ENCODE peak calls at places on chromosomes 13 and 19, in eight cellular contexts. Q is astrocyte of the spinal cord, K is left ventricle myocardium inferior, Z is testis, U is HAP-1, B is thoracic aorta, C is mucosa of descending colon, N is astrocyte of the cerebellum. R is an unnamed sample.

GRCh38 chr13:27283906-27284523 is 13.4 kb downstream of the RASL11A start:
- DNase-seq in N (no peak), K (no peak), U (no peak), B (no peak), Z (peak; percentile 63), Q (no peak), C (no peak), R (peak; percentile 49)

GRCh38 chr19:49338023-49338677 is 2.9 kb downstream of the CD37 start:
- DNase-seq in N (no peak), B (no peak), U (no peak), Z (peak; percentile 12), C (no peak), K (no peak), Q (no peak), R (no peak)

GRCh38 chr19:23403581-23404324 is 8.5 kb upstream of the ZNF91 start:
- DNase-seq in B (no peak), Z (no peak), C (peak; percentile 69), U (no peak), Q (no peak), K (no peak), N (no peak), R (no peak)

GRCh38 chr19:4504874-4505569 is 13.3 kb downstream of the PLIN4 start:
- DNase-seq in U (no peak), K (no peak), B (no peak), Q (no peak), N (no peak), Z (no peak), C (no peak), R (no peak)

GRCh38 chr19:50480281-50481111 is 3.8 kb upstream of the GARIN5A start:
- DNase-seq in Q (no peak), C (no peak), K (no peak), N (no peak), B (no peak), Z (no peak), U (no peak), R (no peak)

GRCh38 chr13:25300861-25301346 is 521 bp upstream of the NUP58 start:
- DNase-seq in C (peak; percentile 61), Z (peak; percentile 43), B (no peak), Q (no peak), N (no peak), K (peak; percentile 24), U (no peak), R (peak; percentile 20)

GRCh38 chr13:98390086-98390697 is 186.7 kb downstream of the STK24 start:
- DNase-seq in U (no peak), C (no peak), N (no peak), Z (peak; percentile 31), Q (peak; percentile 7), K (no peak), B (no peak), R (peak; percentile 52)

GRCh38 chr19:19460258-19460731 is 54.8 kb downstream of the GATAD2A start:
- DNase-seq in Q (no peak), B (no peak), U (no peak), N (no peak), Z (no peak), K (no peak), C (peak; percentile 39), R (no peak)

GRCh38 chr13:78595458-78595818 is 7.9 kb downstream of the POU4F1 start:
- DNase-seq in Z (no peak), N (no peak), C (no peak), K (no peak), B (no peak), U (no peak), Q (no peak), R (no peak)

GRCh38 chr19:35044317-35045117 is 3.0 kb downstream of the HPN start:
- DNase-seq in C (peak; percentile 73), Z (peak; percentile 78), U (peak; percentile 43), K (peak; percentile 63), B (no peak), N (no peak), Q (peak; percentile 40), R (peak; percentile 71)

GRCh38 chr19:27774827-27775226 is 1438.1 kb downstream of the UQCRFS1 start:
- DNase-seq in B (no peak), K (no peak), N (no peak), U (peak; percentile 17), C (no peak), Q (no peak), Z (no peak), R (no peak)

DNA sequence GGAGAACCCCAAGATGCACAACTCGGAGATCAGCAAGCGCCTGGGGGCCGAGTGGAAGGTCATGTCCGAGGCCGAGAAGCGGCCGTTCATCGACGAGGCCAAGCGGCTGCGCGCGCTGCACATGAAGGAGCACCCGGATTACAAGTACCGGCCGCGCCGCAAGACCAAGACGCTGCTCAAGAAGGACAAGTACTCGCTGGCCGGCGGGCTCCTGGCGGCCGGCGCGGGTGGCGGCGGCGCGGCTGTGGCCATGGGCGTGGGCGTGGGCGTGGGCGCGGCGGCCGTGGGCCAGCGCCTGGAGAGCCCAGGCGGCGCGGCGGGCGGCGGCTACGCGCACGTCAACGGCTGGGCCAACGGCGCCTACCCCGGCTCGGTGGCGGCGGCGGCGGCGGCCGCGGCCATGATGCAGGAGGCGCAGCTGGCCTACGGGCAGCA is 939 bp downstream of the SOX1 start:
- DNase-seq in C (no peak), U (no peak), N (no peak), Z (no peak), K (no peak), Q (no peak), B (no peak), R (no peak)
- H3K4me3 ChIP-seq in C (no peak overlapping the region), U (no peak overlapping the region), N (no peak overlapping the region), Z (no peak overlapping the region), K (no peak overlapping the region), Q (no peak overlapping the region), B (no peak overlapping the region), R (no peak overlapping the region)

GRCh38 chr13:97307544-97307881 is 85.4 kb downstream of the MBNL2 start:
- DNase-seq in U (no peak), Q (no peak), K (no peak), N (no peak), B (no peak), C (no peak), Z (no peak), R (no peak)

GRCh38 chr13:97306646-97307045 is 84.5 kb downstream of the MBNL2 start:
- DNase-seq in Z (no peak), K (no peak), Q (peak; percentile 41), U (peak; percentile 19), N (no peak), C (no peak), B (no peak), R (peak; percentile 38)

GRCh38 chr13:97306106-97306505 is 84.0 kb downstream of the MBNL2 start:
- DNase-seq in K (no peak), C (no peak), Q (no peak), N (no peak), Z (no peak), U (no peak), B (no peak), R (no peak)

GRCh38 chr13:97307882-97308624 is 85.9 kb downstream of the MBNL2 start:
- DNase-seq in Z (peak; percentile 70), B (no peak), C (no peak), N (peak; percentile 85), U (peak; percentile 98), Q (peak; percentile 74), K (peak; percentile 51), R (peak; percentile 55)

DNA sequence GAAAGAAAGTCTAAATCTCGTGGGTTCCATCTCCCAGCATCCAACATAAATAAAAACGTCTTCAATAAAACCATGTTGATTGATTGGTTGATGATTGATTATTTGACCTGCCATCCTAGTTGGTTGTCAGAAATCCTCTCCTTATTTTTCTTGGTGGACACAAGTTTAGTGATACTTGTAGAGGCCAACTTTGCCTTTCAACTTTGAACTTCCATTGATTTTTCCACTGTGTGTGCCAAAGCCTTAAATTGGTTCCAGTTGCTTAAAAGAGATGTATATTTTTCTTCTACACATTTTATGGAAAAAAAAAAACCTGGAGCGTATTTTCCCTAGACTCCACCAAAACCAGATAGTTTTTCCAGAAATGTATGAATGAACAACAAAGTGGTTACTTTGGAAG is 85.0 kb downstream of the MBNL2 start:
- DNase-seq in N (no peak), Q (no peak), U (no peak), Z (no peak), C (no peak), K (no peak), B (no peak), R (no peak)
- H3K4me3 ChIP-seq in N (no peak overlapping the region), Q (no peak overlapping the region), U (no peak overlapping the region), Z (no peak overlapping the region), C (no peak overlapping the region), K (no peak overlapping the region), B (no peak overlapping the region), R (no peak overlapping the region)

GRCh38 chr13:39048806-39049205 is 10.6 kb downstream of the NHLRC3 start:
- DNase-seq in C (no peak), U (no peak), Q (no peak), K (no peak), Z (no peak), B (no peak), N (no peak), R (no peak)

GRCh38 chr13:39047560-39047959 is 9.3 kb downstream of the NHLRC3 start:
- DNase-seq in Q (no peak), U (no peak), B (no peak), Z (no peak), C (no peak), K (no peak), N (no peak), R (no peak)

GRCh38 chr13:39049274-39049673 is 11.0 kb downstream of the NHLRC3 start:
- DNase-seq in Q (no peak), C (no peak), U (no peak), K (no peak), Z (no peak), N (no peak), B (no peak), R (no peak)

GRCh38 chr13:39040206-39040605 is 1.9 kb downstream of the NHLRC3 start:
- DNase-seq in N (no peak), B (no peak), K (no peak), C (no peak), U (no peak), Z (no peak), Q (no peak), R (peak; percentile 28)

GRCh38 chr13:39044536-39044935 is 6.3 kb downstream of the NHLRC3 start:
- DNase-seq in Q (no peak), Z (no peak), N (no peak), B (no peak), U (no peak), K (no peak), C (no peak), R (no peak)
- H3K4me3 ChIP-seq in Q (no peak overlapping the region), Z (no peak overlapping the region), N (no peak overlapping the region), B (no peak overlapping the region), U (no peak overlapping the region), K (no peak overlapping the region), C (no peak overlapping the region), R (no peak overlapping the region)

GRCh38 chr13:32737111-32737571 is 150.9 kb downstream of the PDS5B start:
- DNase-seq in Q (peak; percentile 44), Z (no peak), K (no peak), N (no peak), B (no peak), C (no peak), U (no peak), R (peak; percentile 21)

GRCh38 chr13:32734511-32734910 is 148.3 kb downstream of the PDS5B start:
- DNase-seq in U (no peak), K (no peak), Q (peak; percentile 62), Z (no peak), B (no peak), N (no peak), C (no peak), R (peak; percentile 73)

GRCh38 chr13:32736648-32737047 is 150.4 kb downstream of the PDS5B start:
- DNase-seq in B (no peak), U (no peak), N (no peak), K (no peak), Q (no peak), Z (no peak), C (no peak), R (no peak)

GRCh38 chr13:32735859-32736258 is 149.6 kb downstream of the PDS5B start:
- DNase-seq in C (no peak), Q (no peak), B (no peak), Z (no peak), N (no peak), K (no peak), U (no peak), R (no peak)

GRCh38 chr13:32737679-32738078 is 151.4 kb downstream of the PDS5B start:
- DNase-seq in C (no peak), Q (no peak), N (no peak), U (no peak), Z (no peak), B (no peak), K (no peak), R (no peak)
- H3K4me3 ChIP-seq in C (no peak overlapping the region), Q (no peak overlapping the region), N (no peak overlapping the region), U (no peak overlapping the region), Z (no peak overlapping the region), B (peak overlapping the region; percentile 67), K (peak overlapping the region; percentile 55), R (peak overlapping the region; percentile 44)